ENCODE peak calls at places on chromosomes 4 and X, in four cellular contexts. E is osteoblast, R is GM23338, P is H9. I is an unnamed sample.

GRCh38 chr4:61994036-61994435 is 793.9 kb downstream of the ADGRL3 start:
- DNase-seq in E (no peak), R (no peak), P (no peak), I (no peak)

GRCh38 chrX:53088136-53088974 is 5.6 kb upstream of the KANTR start:
- DNase-seq in E (peak; percentile 92), R (peak; percentile 84), P (peak; percentile 88), I (no peak)

GRCh38 chr4:27154706-27155105 is 294.1 kb downstream of the STIM2 start:
- DNase-seq in E (peak; percentile 22), R (no peak), P (no peak), I (no peak)

GRCh38 chr4:150145090-150145949 is 67.1 kb downstream of the DCLK2 start:
- DNase-seq in E (peak; percentile 52), R (peak; percentile 60), P (peak; percentile 36), I (no peak)

GRCh38 chrX:149504226-149504914 is 736 bp downstream of the IDS start:
- DNase-seq in E (no peak), R (peak; percentile 56), P (peak; percentile 69), I (peak; percentile 63)

GRCh38 chr4:127555106-127555505 is 77.7 kb upstream of the INTU start:
- DNase-seq in E (no peak), R (no peak), P (no peak), I (no peak)

GRCh38 chrX:31563792-31564191 is 492.0 kb upstream of the FTHL17 start:
- DNase-seq in E (no peak), R (no peak), P (no peak), I (no peak)

GRCh38 chrX:110346681-110347080 is 12.0 kb upstream of the RTL9 start:
- DNase-seq in E (no peak), R (peak; percentile 40), P (peak; percentile 42), I (peak; percentile 14)

GRCh38 chr4:42150653-42151567 is 1.5 kb downstream of the BEND4 start:
- DNase-seq in E (no peak), R (peak; percentile 64), P (peak; percentile 38), I (no peak)

GRCh38 chrX:5051831-5052491 is 1176.7 kb downstream of the NLGN4X start:
- DNase-seq in E (no peak), R (no peak), P (no peak), I (peak; percentile 93)

DNA sequence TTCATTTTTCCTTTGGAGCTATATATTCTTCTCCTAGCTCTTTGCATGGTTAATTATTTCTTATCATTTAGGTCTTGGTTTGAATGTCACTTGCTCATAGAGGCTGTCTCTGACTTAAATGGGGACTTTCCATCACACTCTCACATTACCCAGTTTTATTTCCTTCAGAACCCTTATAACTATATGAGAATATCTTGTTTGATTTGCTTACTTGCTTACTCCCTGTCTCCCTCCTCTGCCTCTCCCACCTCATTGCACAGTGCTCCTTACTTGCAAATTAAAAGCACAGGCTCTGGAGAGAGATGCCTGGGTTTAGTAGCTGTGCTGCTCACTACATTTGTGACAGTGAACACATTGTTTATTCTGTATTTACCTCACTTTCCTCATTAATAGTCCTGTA is 174.6 kb downstream of the SOWAHB start:
- DNase-seq in E (no peak), R (no peak), P (no peak), I (no peak)
- TF ChIP-seq CTCF in E (peak; percentile 25), R (no peak), P (no peak), I (no peak)

DNA sequence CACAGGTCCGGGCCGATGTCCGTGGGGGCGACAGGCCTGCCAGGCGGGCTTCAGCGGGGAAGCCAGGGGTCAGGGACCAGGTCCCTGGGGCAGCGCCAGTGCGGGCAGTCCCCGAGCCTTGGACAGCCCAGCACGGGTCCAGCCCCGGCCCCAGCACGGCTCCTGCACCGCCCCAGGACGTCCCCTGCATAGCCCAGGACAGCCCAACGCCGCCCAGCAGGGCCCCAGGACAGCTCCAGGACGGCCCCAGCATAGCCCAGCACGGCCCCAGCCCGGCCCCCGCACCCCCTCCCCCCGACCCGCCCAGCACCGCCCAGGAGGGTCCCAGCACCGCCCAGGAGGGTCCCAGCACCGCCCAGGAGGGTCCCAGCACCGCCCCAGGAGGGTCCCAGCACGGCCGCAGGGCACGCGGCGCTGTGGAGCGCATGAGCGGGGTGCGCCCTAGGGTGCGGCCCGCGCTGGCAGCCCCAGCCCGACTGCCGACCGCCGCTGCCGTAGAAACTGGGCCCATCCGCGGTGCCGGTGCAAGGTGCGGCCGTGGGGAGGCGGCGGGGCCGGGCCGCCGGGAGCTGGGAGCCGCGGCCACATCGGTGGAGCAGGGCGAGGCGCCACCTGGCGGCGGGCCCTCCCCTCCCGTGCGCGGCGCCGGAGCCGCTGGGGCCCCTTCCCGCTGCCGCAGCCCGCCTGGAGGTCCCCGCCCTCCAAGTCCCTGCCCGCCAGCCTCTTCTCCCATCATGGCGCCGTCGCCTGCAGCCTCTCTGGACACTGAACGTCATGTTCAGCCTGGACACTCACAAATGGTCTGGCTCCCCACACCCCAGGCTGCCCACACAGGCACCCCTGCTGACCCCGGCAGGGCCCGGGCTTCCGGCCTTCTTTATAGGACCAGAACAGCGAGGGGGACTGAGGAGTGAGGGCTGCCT is 106.8 kb upstream of the NKX1-1 start:
- DNase-seq in E (no peak), R (peak; percentile 85), P (peak; percentile 82), I (peak; percentile 17)
- H2AFZ ChIP-seq in E (no peak overlapping the region), R (peak overlapping the region; percentile 98), P (no peak overlapping the region), I (no peak overlapping the region)

GRCh38 chrX:11996810-11997209 is 141.5 kb upstream of the FRMPD4 start:
- DNase-seq in E (no peak), R (no peak), P (no peak), I (no peak)

GRCh38 chrX:12002876-12003275 is 135.4 kb upstream of the FRMPD4 start:
- DNase-seq in E (no peak), R (no peak), P (no peak), I (no peak)

DNA sequence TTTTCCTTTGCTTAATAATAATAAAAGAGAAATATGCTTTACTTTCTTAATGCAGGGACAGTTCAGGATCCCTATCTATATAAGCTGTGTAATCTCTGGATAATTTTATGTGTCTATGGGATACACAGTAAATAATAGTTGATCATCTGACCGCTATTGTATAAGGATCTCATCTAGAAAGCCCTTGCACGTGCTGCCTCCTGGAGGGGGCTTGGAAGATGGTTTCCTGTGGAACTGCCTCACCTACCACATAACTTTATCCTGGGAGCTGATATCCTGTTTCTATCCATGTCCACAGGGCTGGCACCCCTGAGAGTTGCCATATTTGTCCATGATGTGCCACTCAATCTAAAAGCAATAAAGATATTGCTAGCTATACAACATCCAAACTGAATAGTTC is 139.3 kb upstream of the FRMPD4 start:
- DNase-seq in E (no peak), R (peak; percentile 3), P (no peak), I (no peak)
- TF ChIP-seq CTCF in E (no peak), R (peak; percentile 43), P (peak; percentile 37), I (no peak)

DNA sequence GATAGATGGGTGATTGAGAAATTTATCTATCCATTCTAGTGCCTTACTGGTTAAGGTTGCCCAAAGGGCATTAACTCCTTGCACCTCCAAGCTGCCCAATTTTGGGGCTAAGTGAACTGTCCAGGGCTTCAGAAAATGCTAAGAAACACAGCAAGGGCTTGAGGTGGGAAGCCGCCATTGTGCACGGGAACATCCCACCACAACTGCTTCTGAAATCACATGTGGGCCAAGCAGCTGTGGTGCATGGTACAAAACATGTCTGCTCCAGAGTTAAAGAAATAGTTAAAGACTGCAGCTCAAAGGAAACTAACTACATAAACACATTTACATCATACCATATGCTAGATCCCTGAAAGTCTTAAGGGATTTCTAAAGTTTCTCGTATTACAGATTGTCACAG is 144.3 kb upstream of the NDST3 start:
- DNase-seq in E (no peak), R (no peak), P (no peak), I (no peak)
- H2AFZ ChIP-seq in E (no peak overlapping the region), R (peak overlapping the region; percentile 29), P (no peak overlapping the region), I (no peak overlapping the region)

DNA sequence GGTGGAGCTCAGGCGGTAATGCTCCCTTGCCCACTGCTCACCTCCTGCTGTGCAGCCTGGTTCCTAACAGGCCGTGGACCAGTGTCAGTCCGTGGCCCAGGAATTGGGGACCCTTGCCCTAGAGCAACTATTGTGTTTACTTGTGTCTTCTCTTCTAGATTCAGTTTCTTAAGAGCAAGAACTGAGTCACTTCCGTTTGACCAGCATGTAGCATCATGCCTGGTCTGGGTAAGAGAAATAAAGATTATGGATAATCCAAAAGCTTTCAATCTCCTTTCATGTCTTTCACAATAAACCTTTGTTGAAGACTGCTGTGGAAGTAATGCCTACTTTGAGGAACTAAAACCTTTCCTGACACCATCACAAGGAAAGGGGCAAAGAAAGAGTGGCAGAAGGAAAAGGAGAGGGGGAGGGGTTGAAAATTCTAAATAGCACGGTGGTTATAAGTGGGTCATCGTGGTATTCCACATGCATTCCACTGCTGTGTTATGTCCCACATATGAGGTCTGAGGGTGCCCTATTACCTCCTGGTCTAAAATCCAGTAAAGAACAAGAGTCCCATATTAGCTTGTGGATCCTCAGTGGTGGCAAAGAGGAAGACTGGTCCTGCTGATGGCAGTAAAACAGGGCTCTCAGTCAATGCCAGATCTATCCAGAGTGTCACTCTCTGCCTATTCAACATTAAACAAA is 133.4 kb downstream of the RASL11B start:
- DNase-seq in E (no peak), R (no peak), P (no peak), I (no peak)
- TF ChIP-seq CTCF in E (no peak), R (no peak), P (no peak), I (no peak)

DNA sequence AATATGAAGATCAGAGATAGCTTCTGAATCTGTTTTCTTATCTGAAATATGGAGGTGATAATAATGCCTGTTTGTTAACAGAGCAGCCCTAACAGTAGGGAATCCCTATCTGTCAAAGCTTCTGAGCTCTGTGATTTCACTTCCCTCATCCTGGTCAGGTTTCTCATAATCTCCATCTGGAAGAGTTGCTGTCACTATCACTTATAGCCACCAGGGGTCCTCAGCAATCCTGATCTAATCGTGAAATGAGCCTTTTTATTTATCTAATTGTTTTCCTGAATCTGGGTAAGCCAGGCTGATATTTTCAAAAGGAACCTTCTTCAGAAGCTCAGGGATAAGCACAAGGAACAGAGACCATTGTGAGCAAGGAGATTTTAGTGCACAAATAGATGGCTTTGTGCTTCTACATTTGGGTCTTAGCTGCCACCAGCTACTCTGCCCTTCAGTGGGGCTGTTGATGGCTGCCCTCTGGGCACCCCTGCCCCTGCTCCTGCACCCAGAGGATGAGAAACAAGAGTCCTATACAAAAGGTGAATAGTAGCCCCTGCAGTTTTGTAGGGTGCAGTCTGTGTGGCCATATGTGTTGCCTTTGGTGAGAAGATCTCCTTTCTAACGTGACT is 196.4 kb upstream of the RADX start:
- DNase-seq in E (no peak), R (peak; percentile 48), P (no peak), I (peak; percentile 6)
- H2AFZ ChIP-seq in E (no peak overlapping the region), R (no peak overlapping the region), P (no peak overlapping the region), I (no peak overlapping the region)

I was measured in PC-9.